ENCODE peak calls at places on chromosomes 4 and X, in five cellular contexts. X is OCI-M1, S is WTC11, H is transverse colon, C is NCI-H1092. V is an unnamed sample.

GRCh38 chr4:185357733-185358440 is 37.8 kb downstream of the LRP2BP start:
- DNase-seq in X (peak), S (no peak), H (no peak), C (no peak), V (no peak)

GRCh38 chr4:159103406-159104131 is 690 bp downstream of the RAPGEF2 start:
- DNase-seq in X (peak), S (peak), H (peak), C (no peak), V (peak)

GRCh38 chr4:158624889-158625478 is 46.7 kb downstream of the C4orf46 start:
- DNase-seq in X (peak), S (no peak), H (no peak), C (no peak), V (no peak)

GRCh38 chrX:133661962-133662839 is 246.9 kb upstream of the GPC4 start:
- DNase-seq in X (no peak), S (no peak), H (no peak), C (no peak), V (no peak)

GRCh38 chr4:80197601-80198444 is 520 bp downstream of the PRDM8 start:
- DNase-seq in X (peak), S (peak), H (no peak), C (peak), V (no peak)

GRCh38 chr4:153542835-153543234 is 76.7 kb downstream of the TMEM131L start:
- DNase-seq in X (peak), S (peak), H (no peak), C (no peak), V (no peak)

GRCh38 chr4:87018751-87019150 is 83.9 kb downstream of the AFF1 start:
- DNase-seq in X (no peak), S (no peak), H (no peak), C (no peak), V (no peak)

GRCh38 chrX:120813982-120814381 is 61.7 kb downstream of the CT47B1 start:
- DNase-seq in X (no peak), S (no peak), H (no peak), C (no peak), V (no peak)

GRCh38 chrX:33204889-33205288 is 6.5 kb downstream of the DMD start:
- DNase-seq in X (no peak), S (no peak), H (no peak), C (no peak), V (no peak)

GRCh38 chr4:28686618-28687017 is 1826.0 kb downstream of the STIM2 start:
- DNase-seq in X (peak), S (peak), H (peak), C (peak), V (no peak)

GRCh38 chrX:65035451-65035779 is 59.2 kb upstream of the ZC4H2 start:
- DNase-seq in X (no peak), S (peak), H (peak), C (no peak), V (no peak)

GRCh38 chr4:19927381-19927780 is 324.3 kb upstream of the SLIT2 start:
- DNase-seq in X (no peak), S (no peak), H (no peak), C (no peak), V (no peak)

GRCh38 chr4:30245140-30245539 is 475.0 kb upstream of the PCDH7 start:
- DNase-seq in X (peak), S (no peak), H (no peak), C (no peak), V (no peak)

GRCh38 chr4:94006932-94007331 is 178.4 kb downstream of the ATOH1 start:
- DNase-seq in X (no peak), S (no peak), H (no peak), C (no peak), V (no peak)

GRCh38 chr4:74228691-74229640 is 71.0 kb downstream of the MTHFD2L start:
- DNase-seq in X (peak), S (peak), H (peak), C (peak), V (peak)

GRCh38 chr4:97759785-97760184 is 383.5 kb downstream of the STPG2 start:
- DNase-seq in X (no peak), S (no peak), H (no peak), C (no peak), V (no peak)

GRCh38 chr4:92106816-92107215 is 196.9 kb upstream of the GRID2 start:
- DNase-seq in X (no peak), S (no peak), H (no peak), C (no peak), V (no peak)

GRCh38 chr4:183659919-183660318 is 826 bp downstream of the TRAPPC11 start:
- DNase-seq in X (no peak), S (no peak), H (no peak), C (no peak), V (no peak)

GRCh38 chr4:84451546-84451945 is 47.5 kb downstream of the NKX6-1 start:
- DNase-seq in X (peak), S (no peak), H (no peak), C (no peak), V (no peak)

GRCh38 chr4:95102391-95102790 is 344.6 kb downstream of the BMPR1B start:
- DNase-seq in X (no peak), S (no peak), H (no peak), C (no peak), V (no peak)

GRCh38 chrX:74925210-74926088 is at the start of gene NEXMIF:
- DNase-seq in X (no peak), S (peak), H (peak), C (peak), V (no peak)

GRCh38 chr4:71026086-71026485 is 32.6 kb downstream of the DCK start:
- DNase-seq in X (peak), S (no peak), H (no peak), C (no peak), V (no peak)